ENCODE peak calls at places on chromosomes 6 and 20, in seven cellular contexts. S, A, Q, Y, W, E and P are unnamed samples. For H3K79me1, the result is how much of the 10 kb centered on the place peaks cover.

GRCh38 chr20:19257865-19258264 is 45.4 kb downstream of the SLC24A3 start:
- DNase-seq in S (no peak), A (peak), Q (no peak), Y (no peak), W (no peak), E (peak), P (no peak)

GRCh38 chr6:19279137-19279747 is 557.9 kb upstream of the ID4 start:
- DNase-seq in S (no peak), A (no peak), Q (no peak), Y (no peak), W (no peak), E (peak), P (no peak)

GRCh38 chr20:53165452-53165851 is 193.3 kb downstream of the TSHZ2 start:
- DNase-seq in S (no peak), A (no peak), Q (no peak), Y (no peak), W (no peak), E (no peak), P (no peak)

GRCh38 chr6:22756365-22756764 is 187.0 kb downstream of the HDGFL1 start:
- DNase-seq in S (peak), A (no peak), Q (no peak), Y (peak), W (no peak), E (no peak), P (no peak)

GRCh38 chr6:149545258-149545753 is 537 bp downstream of the PPIL4 start:
- DNase-seq in S (peak), A (peak), Q (peak), Y (peak), W (no peak), E (peak), P (peak)

GRCh38 chr20:40571625-40572024 is 117.4 kb downstream of the MAFB start:
- DNase-seq in S (no peak), A (no peak), Q (no peak), Y (no peak), W (no peak), E (peak), P (no peak)

GRCh38 chr20:46573788-46574581 is 23.5 kb upstream of the OCSTAMP start:
- DNase-seq in S (no peak), A (no peak), Q (no peak), Y (peak), W (no peak), E (peak), P (no peak)

GRCh38 chr6:47153066-47153755 is 111.1 kb upstream of the ADGRF1 start:
- DNase-seq in S (peak), A (no peak), Q (no peak), Y (peak), W (no peak), E (peak), P (peak)

GRCh38 chr6:158027590-158028285 is 46.1 kb downstream of the SYNJ2 start:
- DNase-seq in S (no peak), A (no peak), Q (no peak), Y (no peak), W (no peak), E (no peak), P (peak)

GRCh38 chr6:166542580-166542912 is 43.9 kb downstream of the RAMACL start:
- DNase-seq in S (no peak), A (peak), Q (no peak), Y (peak), W (peak), E (peak), P (peak)

GRCh38 chr6:154619183-154619582 is 108.7 kb upstream of the CNKSR3 start:
- DNase-seq in S (no peak), A (no peak), Q (no peak), Y (no peak), W (no peak), E (no peak), P (no peak)

GRCh38 chr6:117498159-117498558 is 15.7 kb downstream of the DCBLD1 start:
- DNase-seq in S (peak), A (no peak), Q (no peak), Y (peak), W (no peak), E (no peak), P (no peak)

GRCh38 chr20:59437601-59438031 is 137.2 kb downstream of the EDN3 start:
- DNase-seq in S (no peak), A (no peak), Q (no peak), Y (no peak), W (no peak), E (no peak), P (no peak)

GRCh38 chr20:53570446-53571276 is 23.0 kb downstream of the ZNF217 start:
- DNase-seq in S (no peak), A (no peak), Q (no peak), Y (no peak), W (no peak), E (no peak), P (no peak)

GRCh38 chr20:667351-668034 is 8.1 kb downstream of the SCRT2 start:
- DNase-seq in S (peak), A (peak), Q (no peak), Y (peak), W (no peak), E (peak), P (peak)

GRCh38 chr6:51468704-51469103 is 618.7 kb downstream of the PKHD1 start:
- DNase-seq in S (no peak), A (no peak), Q (no peak), Y (no peak), W (no peak), E (no peak), P (peak)

GRCh38 chr20:12723811-12724210 is 285.0 kb upstream of the SPTLC3 start:
- DNase-seq in S (peak), A (no peak), Q (no peak), Y (no peak), W (no peak), E (no peak), P (no peak)

GRCh38 chr6:118652051-118652699 is 784 bp upstream of the CEP85L start:
- DNase-seq in S (no peak), A (peak), Q (no peak), Y (no peak), W (no peak), E (no peak), P (peak)

GRCh38 chr6:95530176-95530799 is 47.0 kb upstream of the MANEA start:
- DNase-seq in S (no peak), A (no peak), Q (no peak), Y (no peak), W (no peak), E (no peak), P (peak)

GRCh38 chr20:43911066-43911465 is 3.6 kb upstream of the TOX2 start:
- DNase-seq in S (peak), A (no peak), Q (no peak), Y (peak), W (no peak), E (no peak), P (peak)

GRCh38 chr6:146803601-146804000 is 204.8 kb downstream of the ADGB start:
- DNase-seq in S (no peak), A (no peak), Q (no peak), Y (no peak), W (no peak), E (peak), P (no peak)

GRCh38 chr20:10654630-10655029 is 19.2 kb downstream of the JAG1 start:
- DNase-seq in S (no peak), A (peak), Q (no peak), Y (no peak), W (no peak), E (no peak), P (peak)

GRCh38 chr6:83097204-83097603 is 29.7 kb downstream of the DOP1A start:
- DNase-seq in S (no peak), A (no peak), Q (no peak), Y (no peak), W (no peak), E (peak), P (no peak)

GRCh38 chr6:125019873-125020272 is 57.6 kb downstream of the RNF217 start:
- DNase-seq in S (peak), A (peak), Q (no peak), Y (no peak), W (no peak), E (no peak), P (peak)

GRCh38 chr6:32954983-32955802 is 2.3 kb upstream of the HLA-DMA start:
- DNase-seq in S (peak), A (peak), Q (no peak), Y (peak), W (no peak), E (peak), P (peak)

GRCh38 chr6:31690231-31691077 is 9.6 kb upstream of the LY6G5C start:
- DNase-seq in S (no peak), A (no peak), Q (no peak), Y (no peak), W (no peak), E (peak), P (peak)

GRCh38 chr6:31686483-31686882 is 5.6 kb upstream of the LY6G5C start:
- DNase-seq in S (no peak), A (no peak), Q (no peak), Y (no peak), W (no peak), E (no peak), P (no peak)

GRCh38 chr6:31689249-31690110 is 8.6 kb upstream of the LY6G5C start:
- DNase-seq in S (no peak), A (peak), Q (no peak), Y (no peak), W (no peak), E (no peak), P (peak)

GRCh38 chr6:31687860-31688693 is 7.2 kb upstream of the LY6G5C start:
- DNase-seq in S (no peak), A (no peak), Q (no peak), Y (no peak), W (no peak), E (no peak), P (no peak)

GRCh38 chr6:31687321-31687720 is 6.5 kb upstream of the LY6G5C start:
- DNase-seq in S (no peak), A (no peak), Q (no peak), Y (no peak), W (no peak), E (no peak), P (no peak)
- H3K79me1 ChIP-seq in S (under half), A (under half), Q (under half), Y (under half), W (under half), E (under half), P (under half)

GRCh38 chr6:14060971-14061370 is 56.6 kb upstream of the CD83 start:
- DNase-seq in S (no peak), A (no peak), Q (no peak), Y (no peak), W (no peak), E (no peak), P (no peak)
- H3K18ac ChIP-seq in S (no peak), A (no peak), Q (no peak), Y (no peak), W (no peak), E (no peak), P (no peak)

GRCh38 chr6:109720336-109720735 is 29.2 kb downstream of the FIG4 start:
- DNase-seq in S (no peak), A (no peak), Q (no peak), Y (no peak), W (no peak), E (peak), P (no peak)
- H3K27ac ChIP-seq in S (no peak), A (no peak), Q (no peak), Y (no peak), W (no peak), E (no peak), P (no peak)

DNA sequence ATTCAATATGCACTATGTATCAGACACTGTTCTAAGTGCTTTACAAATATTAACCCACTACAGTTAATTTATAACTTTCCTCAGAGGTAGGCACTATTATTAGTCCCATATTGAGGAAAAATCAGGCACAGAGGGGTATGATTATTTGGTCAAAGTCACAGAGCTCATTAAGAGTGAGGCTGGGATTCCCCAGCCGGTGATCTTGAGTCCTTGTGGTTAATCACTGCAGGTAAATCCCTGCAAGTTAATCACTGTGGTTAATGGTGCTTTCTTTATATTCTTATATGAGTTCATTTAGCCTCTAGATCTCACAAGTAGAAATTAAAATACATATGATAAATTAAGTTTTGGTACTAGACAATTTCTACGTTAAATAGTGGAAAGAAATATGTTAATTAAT is 9.2 kb downstream of the CRYBG1 start:
- DNase-seq in S (no peak), A (no peak), Q (no peak), Y (no peak), W (no peak), E (no peak), P (no peak)
- H3K79me1 ChIP-seq in S (under half), A (under half), Q (under half), Y (under half), W (under half), E (under half), P (under half)

GRCh38 chr20:54727490-54727889 is 252.1 kb downstream of the DOK5 start:
- DNase-seq in S (no peak), A (no peak), Q (no peak), Y (no peak), W (no peak), E (no peak), P (no peak)

GRCh38 chr20:54723723-54724122 is 248.3 kb downstream of the DOK5 start:
- DNase-seq in S (no peak), A (no peak), Q (no peak), Y (no peak), W (no peak), E (no peak), P (no peak)

GRCh38 chr20:54726687-54727086 is 251.3 kb downstream of the DOK5 start:
- DNase-seq in S (no peak), A (no peak), Q (no peak), Y (no peak), W (no peak), E (no peak), P (no peak)
- H3K18ac ChIP-seq in S (no peak), A (no peak), Q (no peak), Y (no peak), W (no peak), E (no peak), P (no peak)